ENCODE peak calls at places on chromosomes 4 and X, in five cellular contexts. U is Peyer's patch, Y is ovary, W is colonic mucosa, F is SJSA1. X is an unnamed sample. For H3K4me1 and H3K9me3, the result is how much of the 10 kb centered on the place peaks cover.

GRCh38 chr4:154807042-154807630 is 26.1 kb downstream of the RBM46 start:
- DNase-seq in U (no peak), Y (no peak), W (no peak), F (no peak), X (peak)

GRCh38 chrX:39550795-39551361 is 546.9 kb downstream of the BCOR start:
- DNase-seq in U (no peak), Y (no peak), W (no peak), F (no peak), X (no peak)

GRCh38 chr4:105758958-105759357 is 50.4 kb downstream of the GSTCD start:
- DNase-seq in U (no peak), Y (no peak), W (no peak), F (no peak), X (no peak)

GRCh38 chr4:86306816-86307215 is 53.0 kb downstream of the MAPK10 start:
- DNase-seq in U (no peak), Y (no peak), W (no peak), F (no peak), X (peak)

GRCh38 chr4:172826346-172826745 is 342.3 kb upstream of the GALNT7 start:
- DNase-seq in U (no peak), Y (no peak), W (no peak), F (no peak), X (no peak)

GRCh38 chrX:119685225-119686066 is 7.5 kb downstream of the SEPTIN6 start:
- DNase-seq in U (peak), Y (no peak), W (no peak), F (no peak), X (no peak)

GRCh38 chrX:91434351-91435168 is at the start of gene PABPC5:
- DNase-seq in U (peak), Y (peak), W (peak), F (peak), X (peak)

GRCh38 chr4:181416966-181417365 is 826.2 kb upstream of the TENM3 start:
- DNase-seq in U (no peak), Y (no peak), W (no peak), F (no peak), X (no peak)

GRCh38 chr4:35689866-35690265 is 554.4 kb downstream of the ARAP2 start:
- DNase-seq in U (no peak), Y (no peak), W (no peak), F (no peak), X (no peak)

GRCh38 chrX:13094780-13095425 is 50.5 kb upstream of the FAM9C start:
- DNase-seq in U (no peak), Y (no peak), W (no peak), F (peak), X (no peak)

GRCh38 chr4:54085284-54085683 is 14.7 kb upstream of the GSX2 start:
- DNase-seq in U (no peak), Y (no peak), W (no peak), F (peak), X (peak)

GRCh38 chrX:17601816-17602215 is 135.5 kb upstream of the SCML1 start:
- DNase-seq in U (no peak), Y (no peak), W (no peak), F (no peak), X (no peak)

GRCh38 chr4:45347056-45347455 is 620.7 kb upstream of the GNPDA2 start:
- DNase-seq in U (no peak), Y (no peak), W (no peak), F (no peak), X (no peak)

GRCh38 chr4:153114771-153115321 is 89.4 kb upstream of the TRIM2 start:
- DNase-seq in U (no peak), Y (no peak), W (no peak), F (peak), X (peak)

GRCh38 chr4:184310171-184310567 is 92.5 kb upstream of the ENPP6 start:
- DNase-seq in U (peak), Y (no peak), W (peak), F (no peak), X (no peak)

GRCh38 chr4:147057631-147057980 is 111.9 kb upstream of the TTC29 start:
- DNase-seq in U (no peak), Y (no peak), W (no peak), F (no peak), X (no peak)

DNA sequence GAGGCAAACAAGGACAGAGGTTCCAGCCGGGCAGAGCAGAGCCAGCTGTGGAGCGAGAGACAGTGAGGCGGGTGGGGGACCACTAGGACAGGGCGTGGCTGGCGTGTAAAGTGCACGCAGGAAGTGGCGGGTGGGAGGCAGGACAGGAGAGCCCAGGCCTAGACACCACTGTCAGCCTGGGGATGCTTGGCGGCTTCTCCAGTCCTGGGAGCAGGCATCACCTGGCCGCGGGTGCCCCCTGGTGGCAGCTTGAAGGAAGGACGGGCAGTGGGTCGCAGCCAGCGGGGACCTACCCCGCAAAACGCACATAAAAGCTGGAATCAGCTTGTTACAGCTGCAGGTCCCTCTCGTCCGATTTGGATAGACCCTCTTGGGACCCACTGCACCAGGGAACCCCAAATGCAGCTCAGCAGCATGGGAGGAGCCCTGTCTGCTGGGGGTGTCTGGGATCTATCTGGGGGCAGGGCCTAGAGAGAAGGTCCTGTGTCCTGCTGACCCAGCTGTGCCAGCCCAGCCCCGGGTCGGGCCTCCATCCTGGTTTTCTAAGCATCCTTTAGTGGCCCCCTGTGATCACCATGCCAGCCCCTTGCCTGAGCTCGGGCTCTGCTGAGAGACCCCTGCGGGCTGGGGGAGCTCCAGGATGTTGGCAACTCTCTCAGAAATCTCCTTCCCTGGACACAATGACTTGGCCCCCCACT is 57.7 kb downstream of the WFS1 start:
- DNase-seq in U (peak), Y (peak), W (peak), F (peak), X (peak)
- H3K4me1 ChIP-seq in U (under half), Y (under half), W (under half), F (under half), X (under half)

GRCh38 chr4:138501614-138502013 is 259.5 kb upstream of the SLC7A11 start:
- DNase-seq in U (no peak), Y (no peak), W (no peak), F (no peak), X (no peak)
- H3K9me3 ChIP-seq in U (under half), Y (under half), W (under half), F (under half), X (under half)

DNA sequence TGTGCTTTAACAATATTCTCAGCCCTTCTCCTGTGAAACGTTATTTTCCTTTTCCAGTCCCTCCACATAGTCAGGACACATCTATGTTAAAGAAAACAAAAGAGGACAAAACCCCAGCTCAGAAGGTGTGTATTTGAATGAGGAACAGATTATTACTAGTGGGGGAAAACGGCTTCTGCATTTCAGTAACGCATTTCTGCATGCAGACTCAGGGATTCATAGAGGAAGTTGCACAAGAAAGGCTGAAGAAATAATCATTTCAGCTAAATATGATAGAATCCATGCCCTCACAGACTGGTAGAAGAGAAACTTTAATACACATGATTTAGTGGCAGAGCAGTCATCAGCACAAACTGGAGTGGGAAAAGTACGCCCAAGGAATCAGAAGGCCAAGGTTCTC is 270.8 kb upstream of the FGF13 start:
- DNase-seq in U (no peak), Y (no peak), W (no peak), F (no peak), X (no peak)
- H3K4me1 ChIP-seq in U (under half), Y (under half), W (under half), F (under half), X (under half)

GRCh38 chr4:44086753-44087152 is 361.9 kb downstream of the KCTD8 start:
- DNase-seq in U (no peak), Y (no peak), W (no peak), F (no peak), X (no peak)
- H3K9me3 ChIP-seq in U (under half), Y (under half), W (under half), F (under half), X (under half)

GRCh38 chr4:159179310-159179958 is 76.6 kb downstream of the RAPGEF2 start:
- DNase-seq in U (no peak), Y (no peak), W (no peak), F (no peak), X (no peak)

GRCh38 chr4:159178147-159178541 is 75.3 kb downstream of the RAPGEF2 start:
- DNase-seq in U (no peak), Y (no peak), W (no peak), F (no peak), X (no peak)

GRCh38 chr4:159175165-159175988 is 72.5 kb downstream of the RAPGEF2 start:
- DNase-seq in U (peak), Y (peak), W (peak), F (peak), X (no peak)

GRCh38 chr4:159175989-159176375 is 73.1 kb downstream of the RAPGEF2 start:
- DNase-seq in U (no peak), Y (no peak), W (no peak), F (no peak), X (no peak)

GRCh38 chr4:159177265-159178146 is 74.6 kb downstream of the RAPGEF2 start:
- DNase-seq in U (no peak), Y (no peak), W (no peak), F (no peak), X (no peak)
- H3K4me1 ChIP-seq in U (under half), Y (under half), W (under half), F (under half), X (under half)

GRCh38 chrX:672931-673330 is 42.3 kb downstream of the SHOX start:
- DNase-seq in U (no peak), Y (no peak), W (no peak), F (no peak), X (peak)
- H3K9me3 ChIP-seq in U (under half), Y (under half), W (under half), F (under half), X (under half)

GRCh38 chr4:124943145-124943889 is 230.8 kb upstream of the ANKRD50 start:
- DNase-seq in U (no peak), Y (no peak), W (no peak), F (no peak), X (no peak)
- H3K4me1 ChIP-seq in U (under half), Y (under half), W (under half), F (half or more), X (under half)

X was measured in osteoblast.